ENCODE peak calls at places on chromosome 20, in six cellular contexts. U is pancreas, H is mammary epithelial cell, Q is brain microvascular endothelial cell, M is colonic mucosa, L is H9. J is an unnamed sample.

GRCh38 chr20:62728781-62729300 is 20.2 kb downstream of the NTSR1 start:
- DNase-seq in Q (no peak), M (no peak), L (no peak), U (peak), H (no peak), J (no peak)

GRCh38 chr20:60097285-60097684 is 139.1 kb downstream of the CDH26 start:
- DNase-seq in L (no peak), U (no peak), M (no peak), Q (no peak), H (no peak), J (no peak)

GRCh38 chr20:36092424-36093024 is 62.0 kb upstream of the EPB41L1 start:
- DNase-seq in U (peak), L (peak), M (no peak), Q (no peak), H (no peak), J (no peak)

GRCh38 chr20:41365785-41366545 is 653 bp downstream of the EMILIN3 start:
- DNase-seq in Q (no peak), U (no peak), H (no peak), M (no peak), L (peak), J (no peak)

GRCh38 chr20:54195483-54196472 is 12.1 kb upstream of the PFDN4 start:
- DNase-seq in H (no peak), Q (no peak), L (no peak), M (no peak), U (no peak), J (no peak)

GRCh38 chr20:49448917-49449316 is 33.6 kb downstream of the KCNB1 start:
- DNase-seq in U (no peak), H (no peak), M (no peak), L (peak), Q (no peak), J (no peak)

GRCh38 chr20:2429061-2429460 is 41.5 kb downstream of the SNRPB start:
- DNase-seq in M (no peak), H (no peak), U (no peak), L (no peak), Q (no peak), J (no peak)

GRCh38 chr20:23142162-23143050 is 56.3 kb upstream of the CD93 start:
- DNase-seq in H (peak), U (peak), M (no peak), Q (no peak), L (no peak), J (no peak)

GRCh38 chr20:3843490-3843889 is 3.1 kb upstream of the MAVS start:
- DNase-seq in L (no peak), M (no peak), H (peak), U (no peak), Q (peak), J (no peak)

GRCh38 chr20:574297-574942 is 30.8 kb upstream of the CSNK2A1 start:
- DNase-seq in L (peak), Q (no peak), M (no peak), H (no peak), U (no peak), J (no peak)

GRCh38 chr20:4905195-4905594 is 96.1 kb downstream of the SLC23A2 start:
- DNase-seq in U (no peak), H (no peak), L (no peak), M (no peak), Q (no peak), J (no peak)

GRCh38 chr20:42111349-42111748 is 493.2 kb upstream of the CHD6 start:
- DNase-seq in M (no peak), L (no peak), Q (no peak), H (no peak), U (no peak), J (no peak)

GRCh38 chr20:56249244-56249955 is 868 bp downstream of the MC3R start:
- DNase-seq in M (peak), U (peak), H (no peak), L (peak), Q (no peak), J (no peak)

GRCh38 chr20:37598101-37598530 is 70.4 kb upstream of the BLCAP start:
- DNase-seq in H (no peak), L (peak), M (no peak), U (no peak), Q (no peak), J (no peak)

GRCh38 chr20:23116301-23117089 is 30.4 kb upstream of the CD93 start:
- DNase-seq in L (no peak), M (no peak), U (no peak), H (peak), Q (no peak), J (no peak)

GRCh38 chr20:4681971-4682370 is 39.7 kb upstream of the PRND start:
- DNase-seq in Q (no peak), H (peak), M (no peak), U (no peak), L (no peak), J (no peak)

GRCh38 chr20:39289316-39289715 is 327.2 kb downstream of the DHX35 start:
- DNase-seq in L (peak), Q (no peak), H (no peak), U (no peak), M (no peak), J (no peak)

GRCh38 chr20:25254986-25255680 is 7.2 kb downstream of the PYGB start:
- DNase-seq in U (no peak), M (peak), L (peak), Q (no peak), H (peak), J (no peak)

GRCh38 chr20:43584448-43585138 is 6.1 kb upstream of the IFT52 start:
- DNase-seq in L (no peak), M (no peak), H (no peak), U (no peak), Q (peak), J (no peak)

GRCh38 chr20:33812673-33813462 is 1.7 kb downstream of the CHMP4B start:
- DNase-seq in Q (no peak), M (peak), U (no peak), H (peak), L (no peak), J (no peak)

GRCh38 chr20:23122959-23123655 is 37.0 kb upstream of the CD93 start:
- DNase-seq in H (no peak), Q (no peak), L (no peak), M (no peak), U (no peak), J (no peak)

GRCh38 chr20:1491281-1491840 is at the start of gene SIRPB2:
- DNase-seq in H (no peak), L (no peak), M (no peak), U (no peak), Q (no peak), J (no peak)

GRCh38 chr20:17928633-17929311 is 39.8 kb downstream of the SNX5 start:
- DNase-seq in L (no peak), U (no peak), H (no peak), M (peak), Q (no peak), J (no peak)

GRCh38 chr20:45087814-45088213 is 13.1 kb downstream of the KCNS1 start:
- DNase-seq in M (no peak), L (no peak), H (no peak), U (no peak), Q (no peak), J (no peak)

GRCh38 chr20:60579941-60580515 is 621.8 kb downstream of the CDH26 start:
- DNase-seq in L (no peak), Q (no peak), H (peak), U (no peak), M (no peak), J (no peak)

GRCh38 chr20:10239954-10240353 is 21.3 kb downstream of the SNAP25 start:
- DNase-seq in L (no peak), U (no peak), Q (no peak), M (peak), H (peak), J (no peak)

GRCh38 chr20:57711311-57711712 is 1.5 kb upstream of the PMEPA1 start:
- DNase-seq in H (no peak), Q (no peak), L (no peak), U (no peak), M (no peak), J (no peak)

GRCh38 chr20:62926229-62927127 is at the start of gene DIDO1:
- DNase-seq in U (peak), M (peak), H (peak), L (peak), Q (peak), J (no peak)

GRCh38 chr20:1721687-1722512 is 64.3 kb upstream of the SIRPG start:
- DNase-seq in L (peak), Q (no peak), H (peak), M (no peak), U (no peak), J (peak)

GRCh38 chr20:40754372-40754943 is 65.4 kb upstream of the MAFB start:
- DNase-seq in H (no peak), Q (no peak), M (no peak), U (no peak), L (no peak), J (no peak)

GRCh38 chr20:2151805-2152727 is 50.4 kb downstream of the STK35 start:
- DNase-seq in M (no peak), U (no peak), Q (no peak), L (no peak), H (peak), J (no peak)

GRCh38 chr20:47708953-47709833 is 76.1 kb downstream of the SULF2 start:
- DNase-seq in U (no peak), Q (no peak), H (no peak), M (no peak), L (no peak), J (no peak)

GRCh38 chr20:47711046-47711752 is 74.1 kb downstream of the SULF2 start:
- DNase-seq in Q (no peak), L (no peak), H (no peak), M (no peak), U (peak), J (no peak)

GRCh38 chr20:47708140-47708807 is 77.0 kb downstream of the SULF2 start:
- DNase-seq in Q (no peak), L (no peak), U (no peak), M (no peak), H (no peak), J (no peak)

GRCh38 chr20:47713163-47713562 is 72.1 kb downstream of the SULF2 start:
- DNase-seq in H (no peak), L (no peak), Q (no peak), U (no peak), M (no peak), J (no peak)

GRCh38 chr20:47710665-47711045 is 74.6 kb downstream of the SULF2 start:
- DNase-seq in Q (no peak), H (no peak), U (no peak), L (no peak), M (no peak), J (no peak)
- H3K27ac ChIP-seq in Q (no peak), H (no peak), U (no peak), L (no peak), M (no peak), J (no peak)

GRCh38 chr20:52447232-52447566 is 255.6 kb upstream of the ZFP64 start:
- DNase-seq in H (no peak), M (no peak), Q (no peak), L (no peak), U (no peak), J (no peak)
- H3K27ac ChIP-seq in H (no peak), M (no peak), Q (no peak), L (no peak), U (no peak), J (no peak)

GRCh38 chr20:31949877-31950646 is 1.8 kb downstream of the PDRG1 start:
- DNase-seq in Q (no peak), M (no peak), H (no peak), U (no peak), L (no peak), J (no peak)
- H3K27ac ChIP-seq in Q (no peak), M (no peak), H (no peak), U (no peak), L (no peak), J (no peak)

DNA sequence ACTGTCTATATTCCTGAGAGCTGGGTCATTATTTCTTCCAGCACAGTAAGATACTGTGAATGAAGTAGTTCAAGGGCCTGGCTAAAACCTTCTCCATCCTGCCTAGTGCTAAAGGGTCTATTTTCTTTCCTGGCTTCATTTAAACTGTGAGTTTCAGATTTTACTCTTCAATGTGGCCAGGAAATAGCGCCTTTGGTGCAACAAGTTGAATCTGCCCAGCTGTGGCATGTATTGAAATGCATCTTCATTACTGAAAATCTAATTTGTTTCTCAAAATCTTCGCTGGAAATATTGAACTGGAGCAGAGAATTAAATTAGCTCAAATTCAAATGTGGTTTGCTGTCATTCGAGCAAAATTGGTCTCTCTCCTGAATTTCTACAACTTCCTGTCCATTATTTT is 114.6 kb upstream of the KCNG1 start:
- DNase-seq in L (no peak), U (no peak), Q (no peak), H (no peak), M (no peak), J (no peak)
- H3K27ac ChIP-seq in L (no peak), U (no peak), Q (no peak), H (no peak), M (peak), J (no peak)

J was measured in iPS DF 6.9.